ENCODE peak calls at places on chromosomes 11 and 22, in six cellular contexts. E, H, Y, L, W and J are unnamed samples.

GRCh38 chr22:44889233-44889878 is 120.4 kb downstream of the PHF21B start:
- DNase-seq in W (no peak), Y (peak; percentile 24), H (no peak), L (no peak), E (no peak), J (peak; percentile 23)

GRCh38 chr22:32511776-32512175 is 37.2 kb downstream of the FBXO7 start:
- DNase-seq in E (no peak), L (no peak), W (no peak), Y (no peak), H (no peak), J (no peak)

GRCh38 chr22:25172153-25172552 is 27.5 kb upstream of the CRYBB3 start:
- DNase-seq in L (peak; percentile 21), E (peak; percentile 8), H (no peak), Y (no peak), W (no peak), J (peak; percentile 36)

GRCh38 chr11:102485095-102485722 is 32.6 kb upstream of the TMEM123 start:
- DNase-seq in Y (no peak), L (peak; percentile 72), E (no peak), H (no peak), W (no peak), J (no peak)

GRCh38 chr11:117179048-117179999 is 781 bp downstream of the SIDT2 start:
- DNase-seq in H (no peak), E (no peak), W (peak; percentile 45), Y (peak; percentile 51), L (no peak), J (peak; percentile 36)

GRCh38 chr11:24234822-24235508 is 261.9 kb upstream of the LUZP2 start:
- DNase-seq in W (no peak), E (no peak), H (no peak), Y (no peak), L (no peak), J (no peak)

GRCh38 chr11:58742981-58743880 is 11.5 kb upstream of the GLYAT start:
- DNase-seq in Y (peak; percentile 35), H (no peak), E (no peak), L (no peak), W (no peak), J (no peak)

GRCh38 chr11:119474682-119475596 is 52.0 kb upstream of the THY1 start:
- DNase-seq in Y (peak; percentile 80), H (peak; percentile 91), E (no peak), W (no peak), L (peak; percentile 56), J (peak; percentile 63)

GRCh38 chr11:108338750-108339149 is 115.9 kb downstream of the ATM start:
- DNase-seq in L (no peak), E (no peak), Y (no peak), W (no peak), H (no peak), J (peak; percentile 55)

GRCh38 chr11:35523861-35524260 is 1.6 kb downstream of the PAMR1 start:
- DNase-seq in L (no peak), W (no peak), H (no peak), Y (no peak), E (no peak), J (no peak)

GRCh38 chr11:105767945-105768344 is 158.1 kb downstream of the GRIA4 start:
- DNase-seq in L (no peak), E (no peak), Y (no peak), W (no peak), H (no peak), J (no peak)

GRCh38 chr11:110106713-110107274 is 13.6 kb downstream of the ZC3H12C start:
- DNase-seq in L (no peak), Y (no peak), H (no peak), E (no peak), W (no peak), J (no peak)

GRCh38 chr11:114259551-114259983 is 36.6 kb upstream of the NNMT start:
- DNase-seq in E (no peak), W (no peak), L (no peak), H (no peak), Y (no peak), J (no peak)

GRCh38 chr22:29266564-29267461 is 968 bp downstream of the RHBDD3 start:
- DNase-seq in E (no peak), H (no peak), Y (peak; percentile 27), W (no peak), L (no peak), J (no peak)

GRCh38 chr22:49062155-49063039 is 765.3 kb downstream of the BRD1 start:
- DNase-seq in H (no peak), Y (no peak), W (no peak), E (no peak), L (no peak), J (no peak)

GRCh38 chr11:105937331-105937730 is 84.7 kb downstream of the MSANTD4 start:
- DNase-seq in E (peak; percentile 23), Y (no peak), H (no peak), L (no peak), W (no peak), J (no peak)

DNA sequence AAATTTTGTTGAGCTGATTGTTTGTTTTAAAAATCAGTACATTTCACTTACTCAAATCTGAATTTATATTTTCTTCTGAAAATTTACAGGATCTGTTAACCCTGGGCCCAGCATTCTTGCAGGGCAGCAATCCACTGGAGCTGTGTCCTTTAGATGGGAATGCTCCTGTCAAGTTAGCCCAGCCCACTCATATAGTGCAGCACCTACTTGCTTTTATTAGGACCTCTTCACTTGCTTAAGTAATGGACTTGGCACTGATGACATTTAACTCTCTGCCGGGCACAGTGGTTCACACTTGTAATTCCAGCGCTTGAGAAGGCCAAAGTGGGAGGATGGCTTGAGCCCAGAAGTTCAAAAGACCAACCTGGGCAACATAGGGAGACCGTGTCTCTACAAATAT is 89.6 kb downstream of the HSD17B12 start:
- DNase-seq in Y (no peak), L (no peak), E (no peak), W (no peak), H (no peak), J (no peak)
- TF ChIP-seq JUND in Y (no peak), L (no peak), E (no peak), W (no peak), H (no peak), J (no peak)

GRCh38 chr22:46192210-46192993 is 42.1 kb downstream of the PPARA start:
- DNase-seq in E (no peak), Y (no peak), H (no peak), W (no peak), L (no peak), J (no peak)

GRCh38 chr22:46193898-46194310 is 43.6 kb downstream of the PPARA start:
- DNase-seq in L (no peak), W (no peak), Y (peak; percentile 73), H (no peak), E (no peak), J (peak; percentile 15)

GRCh38 chr22:46195487-46196165 is 45.3 kb downstream of the PPARA start:
- DNase-seq in Y (no peak), W (no peak), L (no peak), H (no peak), E (no peak), J (no peak)

GRCh38 chr22:46198274-46198673 is 47.9 kb downstream of the PPARA start:
- DNase-seq in L (no peak), H (no peak), W (no peak), Y (no peak), E (no peak), J (no peak)

GRCh38 chr22:46196268-46196667 is 45.9 kb downstream of the PPARA start:
- DNase-seq in E (no peak), W (no peak), L (no peak), H (no peak), Y (no peak), J (no peak)
- TF ChIP-seq JUND in E (no peak), W (no peak), L (no peak), H (no peak), Y (no peak), J (no peak)

GRCh38 chr11:9490376-9490775 is 29.6 kb downstream of the ZNF143 start:
- DNase-seq in Y (no peak), E (no peak), H (no peak), L (no peak), W (no peak), J (no peak)

GRCh38 chr11:9498457-9499078 is 37.8 kb downstream of the ZNF143 start:
- DNase-seq in L (peak; percentile 23), W (no peak), E (no peak), Y (no peak), H (no peak), J (no peak)

GRCh38 chr11:9493492-9493891 is 32.7 kb downstream of the ZNF143 start:
- DNase-seq in Y (no peak), H (no peak), E (no peak), L (no peak), W (no peak), J (no peak)

GRCh38 chr11:9495780-9496514 is 35.1 kb downstream of the ZNF143 start:
- DNase-seq in E (no peak), L (no peak), H (no peak), Y (peak; percentile 49), W (no peak), J (no peak)

GRCh38 chr11:9494316-9494715 is 33.5 kb downstream of the ZNF143 start:
- DNase-seq in Y (no peak), H (no peak), W (no peak), L (no peak), E (no peak), J (no peak)
- TF ChIP-seq JUND in Y (no peak), H (no peak), W (no peak), L (no peak), E (no peak), J (no peak)

DNA sequence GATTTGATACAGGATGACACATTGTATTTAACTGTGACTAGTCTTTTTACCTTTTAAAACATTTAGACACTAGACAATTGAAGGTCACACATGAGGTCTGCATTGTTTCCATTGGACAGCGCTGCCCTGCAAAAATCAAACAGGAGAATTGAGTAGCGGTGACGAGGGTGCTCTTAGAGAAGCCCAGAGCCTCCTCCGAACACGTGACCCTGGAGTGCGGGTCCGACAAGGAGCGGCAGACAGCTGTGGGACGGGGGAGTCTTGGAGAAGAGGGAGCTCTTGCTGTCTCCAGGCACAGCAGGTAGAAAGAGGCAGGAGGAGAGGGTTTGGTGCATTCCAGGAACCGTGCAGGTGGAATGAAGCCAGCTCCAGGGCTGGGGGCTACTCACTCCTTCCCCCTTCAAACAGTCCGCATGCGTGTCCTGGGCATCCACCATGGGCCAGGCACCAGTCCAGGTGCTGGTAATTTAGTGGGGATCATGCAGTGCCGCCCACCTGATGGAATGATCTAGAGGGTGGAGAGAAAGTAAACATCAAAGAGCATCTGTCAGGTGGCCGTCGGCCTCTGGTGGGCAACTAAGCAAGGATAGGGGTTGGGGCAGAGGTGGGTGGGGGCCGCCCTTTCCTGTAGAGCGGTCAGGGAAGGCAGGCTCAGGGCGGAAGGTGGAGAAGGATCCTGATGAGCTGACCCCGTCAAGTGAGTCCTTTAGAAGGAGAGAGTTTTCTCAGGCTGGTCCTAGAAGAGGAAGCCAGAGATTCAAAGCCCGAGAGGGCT is 849.9 kb downstream of the TBC1D22A start:
- DNase-seq in H (no peak), E (no peak), W (no peak), Y (no peak), L (no peak), J (no peak)
- TF ChIP-seq JUND in H (no peak), E (no peak), W (no peak), Y (no peak), L (no peak), J (no peak)

GRCh38 chr11:112962854-112963367 is 1.7 kb downstream of the NCAM1 start:
- DNase-seq in H (peak; percentile 69), L (no peak), E (no peak), Y (no peak), W (no peak), J (no peak)
- TF ChIP-seq JUND in H (no peak), L (no peak), E (no peak), Y (no peak), W (no peak), J (no peak)